ENCODE peak calls at places on chromosomes 5 and 9, in nine cellular contexts. One of them, this sample, is unnamed. For H3K36me3, the result is how much of the 10 kb centered on the place peaks cover.

GRCh38 chr9:97994695-97995094 is 11.6 kb downstream of the ANP32B start:
- DNase-seq in uterus: no peak
- DNase-seq in brain microvascular endothelial cell: no peak
- DNase-seq in mesendoderm: no peak
- DNase-seq in right atrium auricular region: no peak
- DNase-seq in IMR-90: no peak
- DNase-seq in small intestine: peak
- DNase-seq in left ventricle myocardium inferior: no peak
- DNase-seq in stomach: no peak
- DNase-seq in this sample: no peak

GRCh38 chr9:103798620-103799019 is 295.5 kb upstream of the SMC2 start:
- DNase-seq in stomach: no peak
- DNase-seq in IMR-90: no peak
- DNase-seq in mesendoderm: peak
- DNase-seq in uterus: no peak
- DNase-seq in left ventricle myocardium inferior: no peak
- DNase-seq in small intestine: peak
- DNase-seq in brain microvascular endothelial cell: peak
- DNase-seq in right atrium auricular region: no peak
- DNase-seq in this sample: no peak

GRCh38 chr9:28059192-28059591 is 485.9 kb upstream of the C9orf72 start:
- DNase-seq in mesendoderm: no peak
- DNase-seq in brain microvascular endothelial cell: no peak
- DNase-seq in small intestine: no peak
- DNase-seq in IMR-90: no peak
- DNase-seq in right atrium auricular region: no peak
- DNase-seq in left ventricle myocardium inferior: no peak
- DNase-seq in uterus: no peak
- DNase-seq in stomach: no peak
- DNase-seq in this sample: no peak

GRCh38 chr9:79644601-79645000 is 72.8 kb downstream of the TLE4 start:
- DNase-seq in IMR-90: no peak
- DNase-seq in uterus: no peak
- DNase-seq in mesendoderm: no peak
- DNase-seq in stomach: no peak
- DNase-seq in left ventricle myocardium inferior: no peak
- DNase-seq in brain microvascular endothelial cell: no peak
- DNase-seq in small intestine: no peak
- DNase-seq in right atrium auricular region: no peak
- DNase-seq in this sample: no peak

GRCh38 chr9:112487799-112488345 is 1.2 kb downstream of the KIAA1958 start:
- DNase-seq in small intestine: peak
- DNase-seq in left ventricle myocardium inferior: no peak
- DNase-seq in right atrium auricular region: no peak
- DNase-seq in mesendoderm: peak
- DNase-seq in stomach: no peak
- DNase-seq in brain microvascular endothelial cell: peak
- DNase-seq in IMR-90: no peak
- DNase-seq in uterus: no peak
- DNase-seq in this sample: no peak

GRCh38 chr5:140298183-140298601 is 4.7 kb downstream of the PFDN1 start:
- DNase-seq in left ventricle myocardium inferior: no peak
- DNase-seq in right atrium auricular region: no peak
- DNase-seq in mesendoderm: peak
- DNase-seq in uterus: no peak
- DNase-seq in brain microvascular endothelial cell: peak
- DNase-seq in stomach: no peak
- DNase-seq in IMR-90: peak
- DNase-seq in small intestine: no peak
- DNase-seq in this sample: no peak

GRCh38 chr5:5335115-5335514 is 87.4 kb upstream of the ICE1 start:
- DNase-seq in mesendoderm: no peak
- DNase-seq in small intestine: no peak
- DNase-seq in left ventricle myocardium inferior: no peak
- DNase-seq in IMR-90: no peak
- DNase-seq in stomach: no peak
- DNase-seq in right atrium auricular region: no peak
- DNase-seq in brain microvascular endothelial cell: peak
- DNase-seq in uterus: no peak
- DNase-seq in this sample: no peak

GRCh38 chr9:12817702-12818101 is 42.9 kb downstream of the LURAP1L start:
- DNase-seq in IMR-90: peak
- DNase-seq in small intestine: peak
- DNase-seq in left ventricle myocardium inferior: no peak
- DNase-seq in right atrium auricular region: no peak
- DNase-seq in brain microvascular endothelial cell: peak
- DNase-seq in stomach: peak
- DNase-seq in uterus: no peak
- DNase-seq in mesendoderm: no peak
- DNase-seq in this sample: no peak

GRCh38 chr5:168874713-168875380 is 295.7 kb upstream of the PANK3 start:
- DNase-seq in small intestine: no peak
- DNase-seq in IMR-90: peak
- DNase-seq in mesendoderm: peak
- DNase-seq in brain microvascular endothelial cell: peak
- DNase-seq in right atrium auricular region: no peak
- DNase-seq in left ventricle myocardium inferior: no peak
- DNase-seq in stomach: no peak
- DNase-seq in uterus: no peak
- DNase-seq in this sample: no peak

GRCh38 chr9:116564266-116564793 is 122.8 kb upstream of the TRIM32 start:
- DNase-seq in right atrium auricular region: no peak
- DNase-seq in left ventricle myocardium inferior: no peak
- DNase-seq in IMR-90: no peak
- DNase-seq in uterus: no peak
- DNase-seq in mesendoderm: no peak
- DNase-seq in small intestine: no peak
- DNase-seq in brain microvascular endothelial cell: no peak
- DNase-seq in stomach: no peak
- DNase-seq in this sample: no peak

GRCh38 chr5:88092358-88092757 is 176.3 kb downstream of the TMEM161B start:
- DNase-seq in IMR-90: no peak
- DNase-seq in uterus: no peak
- DNase-seq in small intestine: no peak
- DNase-seq in brain microvascular endothelial cell: no peak
- DNase-seq in right atrium auricular region: no peak
- DNase-seq in mesendoderm: peak
- DNase-seq in stomach: no peak
- DNase-seq in left ventricle myocardium inferior: no peak
- DNase-seq in this sample: no peak

GRCh38 chr9:69504058-69504457 is 168.1 kb downstream of the APBA1 start:
- DNase-seq in uterus: no peak
- DNase-seq in mesendoderm: no peak
- DNase-seq in left ventricle myocardium inferior: no peak
- DNase-seq in brain microvascular endothelial cell: no peak
- DNase-seq in stomach: no peak
- DNase-seq in IMR-90: no peak
- DNase-seq in right atrium auricular region: no peak
- DNase-seq in small intestine: no peak
- DNase-seq in this sample: no peak

GRCh38 chr5:42021923-42022322 is 96.8 kb downstream of the FBXO4 start:
- DNase-seq in small intestine: no peak
- DNase-seq in uterus: no peak
- DNase-seq in stomach: no peak
- DNase-seq in IMR-90: no peak
- DNase-seq in left ventricle myocardium inferior: no peak
- DNase-seq in right atrium auricular region: no peak
- DNase-seq in brain microvascular endothelial cell: no peak
- DNase-seq in mesendoderm: no peak
- DNase-seq in this sample: no peak

GRCh38 chr5:135364416-135365262 is 34.4 kb downstream of the MACROH2A1 start:
- DNase-seq in mesendoderm: no peak
- DNase-seq in IMR-90: no peak
- DNase-seq in stomach: no peak
- DNase-seq in brain microvascular endothelial cell: no peak
- DNase-seq in small intestine: no peak
- DNase-seq in left ventricle myocardium inferior: no peak
- DNase-seq in uterus: no peak
- DNase-seq in right atrium auricular region: no peak
- DNase-seq in this sample: no peak

GRCh38 chr5:135367554-135367953 is 31.5 kb downstream of the MACROH2A1 start:
- DNase-seq in brain microvascular endothelial cell: no peak
- DNase-seq in small intestine: no peak
- DNase-seq in mesendoderm: no peak
- DNase-seq in uterus: no peak
- DNase-seq in stomach: no peak
- DNase-seq in IMR-90: no peak
- DNase-seq in right atrium auricular region: no peak
- DNase-seq in left ventricle myocardium inferior: no peak
- DNase-seq in this sample: no peak

GRCh38 chr5:135369952-135370351 is 29.1 kb downstream of the MACROH2A1 start:
- DNase-seq in IMR-90: no peak
- DNase-seq in left ventricle myocardium inferior: no peak
- DNase-seq in small intestine: no peak
- DNase-seq in mesendoderm: no peak
- DNase-seq in uterus: no peak
- DNase-seq in right atrium auricular region: no peak
- DNase-seq in stomach: no peak
- DNase-seq in brain microvascular endothelial cell: no peak
- DNase-seq in this sample: no peak

GRCh38 chr5:135365281-135365680 is 33.8 kb downstream of the MACROH2A1 start:
- DNase-seq in small intestine: no peak
- DNase-seq in uterus: no peak
- DNase-seq in brain microvascular endothelial cell: no peak
- DNase-seq in left ventricle myocardium inferior: no peak
- DNase-seq in stomach: no peak
- DNase-seq in IMR-90: no peak
- DNase-seq in mesendoderm: no peak
- DNase-seq in right atrium auricular region: no peak
- DNase-seq in this sample: no peak

DNA sequence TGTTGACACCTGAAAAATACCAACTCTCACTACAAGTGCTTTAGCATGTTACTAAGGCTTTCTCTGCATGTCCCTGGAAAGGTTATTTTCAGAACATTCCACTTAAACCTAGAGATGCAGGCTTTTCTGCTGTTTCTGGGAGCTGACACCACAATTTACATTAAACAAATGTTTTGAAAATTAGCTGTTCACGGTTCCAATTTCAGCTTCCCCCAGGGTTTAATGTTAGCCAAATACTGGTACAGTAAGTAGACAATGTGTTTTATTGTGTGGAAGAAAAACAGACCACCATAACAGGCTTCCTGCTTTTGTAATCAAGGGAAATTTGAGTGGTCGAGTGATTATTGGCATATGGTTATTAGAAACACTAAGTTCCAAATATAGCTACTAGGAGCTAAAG is 32.0 kb downstream of the MACROH2A1 start:
- DNase-seq in mesendoderm: no peak
- DNase-seq in left ventricle myocardium inferior: no peak
- DNase-seq in stomach: no peak
- DNase-seq in right atrium auricular region: no peak
- DNase-seq in uterus: no peak
- DNase-seq in small intestine: no peak
- DNase-seq in IMR-90: peak
- DNase-seq in brain microvascular endothelial cell: no peak
- DNase-seq in this sample: no peak
- H3K36me3 ChIP-seq in mesendoderm: under half
- H3K36me3 ChIP-seq in left ventricle myocardium inferior: under half
- H3K36me3 ChIP-seq in stomach: half or more
- H3K36me3 ChIP-seq in right atrium auricular region: under half
- H3K36me3 ChIP-seq in uterus: under half
- H3K36me3 ChIP-seq in small intestine: under half
- H3K36me3 ChIP-seq in IMR-90: under half
- H3K36me3 ChIP-seq in brain microvascular endothelial cell: under half
- H3K36me3 ChIP-seq in this sample: under half

GRCh38 chr9:107325842-107326241 is 42.8 kb downstream of the RAD23B start:
- DNase-seq in IMR-90: no peak
- DNase-seq in brain microvascular endothelial cell: no peak
- DNase-seq in mesendoderm: no peak
- DNase-seq in left ventricle myocardium inferior: no peak
- DNase-seq in stomach: no peak
- DNase-seq in right atrium auricular region: no peak
- DNase-seq in small intestine: no peak
- DNase-seq in uterus: no peak
- DNase-seq in this sample: no peak
- H3K36me3 ChIP-seq in IMR-90: under half
- H3K36me3 ChIP-seq in brain microvascular endothelial cell: under half
- H3K36me3 ChIP-seq in mesendoderm: under half
- H3K36me3 ChIP-seq in left ventricle myocardium inferior: half or more
- H3K36me3 ChIP-seq in stomach: half or more
- H3K36me3 ChIP-seq in right atrium auricular region: half or more
- H3K36me3 ChIP-seq in small intestine: under half
- H3K36me3 ChIP-seq in uterus: under half
- H3K36me3 ChIP-seq in this sample: under half

DNA sequence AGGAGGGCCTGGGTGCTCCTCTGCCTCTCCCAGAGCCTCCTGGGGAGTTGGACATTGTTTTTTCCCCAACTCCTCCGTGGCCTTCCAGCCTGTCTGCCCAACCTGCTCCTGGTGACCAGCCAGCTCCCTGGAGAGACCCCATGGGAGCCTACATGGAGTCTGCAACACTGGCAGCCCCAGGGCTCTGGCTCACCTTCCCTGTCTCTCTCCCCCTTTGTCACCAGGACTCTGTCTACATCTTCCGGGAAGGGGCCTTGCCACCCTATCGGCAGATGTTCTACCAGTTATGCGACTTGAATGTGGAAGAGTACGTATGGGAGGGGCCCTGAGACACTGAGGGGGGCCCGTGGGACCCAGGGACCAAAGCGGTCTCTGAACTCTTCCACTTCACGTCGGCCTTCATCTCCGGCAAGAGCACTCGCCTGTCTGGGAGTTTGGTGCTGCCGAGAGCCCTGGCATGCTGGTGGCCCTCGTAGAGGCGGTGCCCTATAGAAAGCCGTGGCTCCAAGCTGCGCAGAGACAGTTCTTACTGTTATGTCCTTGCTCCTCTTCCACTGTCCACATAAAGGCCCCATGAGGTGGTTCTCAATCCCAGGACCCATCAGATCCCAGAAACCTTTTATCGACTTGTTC is 5.9 kb upstream of the CEL start:
- DNase-seq in mesendoderm: no peak
- DNase-seq in brain microvascular endothelial cell: no peak
- DNase-seq in uterus: no peak
- DNase-seq in small intestine: no peak
- DNase-seq in left ventricle myocardium inferior: no peak
- DNase-seq in IMR-90: no peak
- DNase-seq in stomach: no peak
- DNase-seq in right atrium auricular region: no peak
- DNase-seq in this sample: no peak
- H3K36me3 ChIP-seq in mesendoderm: under half
- H3K36me3 ChIP-seq in brain microvascular endothelial cell: under half
- H3K36me3 ChIP-seq in uterus: under half
- H3K36me3 ChIP-seq in small intestine: under half
- H3K36me3 ChIP-seq in left ventricle myocardium inferior: half or more
- H3K36me3 ChIP-seq in IMR-90: half or more
- H3K36me3 ChIP-seq in stomach: half or more
- H3K36me3 ChIP-seq in right atrium auricular region: half or more
- H3K36me3 ChIP-seq in this sample: under half

DNA sequence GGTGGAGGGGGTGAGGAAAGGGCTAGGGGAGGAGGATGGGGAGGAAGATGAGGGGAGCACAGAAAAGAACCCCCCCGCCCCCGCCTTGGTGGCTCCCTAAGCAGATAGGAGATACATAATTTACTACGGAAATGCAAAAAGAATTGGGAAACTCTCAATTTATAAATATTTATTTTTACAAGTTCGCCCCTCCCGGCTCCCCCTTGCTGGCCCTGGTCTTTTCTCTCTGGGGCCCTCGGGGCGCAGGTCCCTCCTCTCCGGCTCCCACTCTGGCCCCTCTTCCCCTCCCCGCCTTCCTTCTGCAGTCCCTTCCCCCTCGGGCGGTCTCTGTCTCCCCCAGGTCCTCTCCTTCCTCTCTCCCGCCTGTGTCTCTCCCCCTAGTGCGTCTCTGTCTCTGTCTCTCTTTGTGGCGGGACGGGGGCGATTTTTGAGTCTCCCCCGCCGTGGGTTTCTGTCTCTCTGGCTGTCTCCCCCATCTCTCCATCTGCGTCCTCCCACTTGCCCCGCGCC is 173.6 kb upstream of the IER5L start:
- DNase-seq in stomach: no peak
- DNase-seq in uterus: peak
- DNase-seq in right atrium auricular region: no peak
- DNase-seq in mesendoderm: peak
- DNase-seq in left ventricle myocardium inferior: no peak
- DNase-seq in IMR-90: no peak
- DNase-seq in brain microvascular endothelial cell: no peak
- DNase-seq in small intestine: no peak
- DNase-seq in this sample: no peak
- H3K36me3 ChIP-seq in stomach: under half
- H3K36me3 ChIP-seq in uterus: under half
- H3K36me3 ChIP-seq in right atrium auricular region: under half
- H3K36me3 ChIP-seq in mesendoderm: under half
- H3K36me3 ChIP-seq in left ventricle myocardium inferior: under half
- H3K36me3 ChIP-seq in IMR-90: under half
- H3K36me3 ChIP-seq in brain microvascular endothelial cell: under half
- H3K36me3 ChIP-seq in small intestine: under half
- H3K36me3 ChIP-seq in this sample: under half

This sample was measured in ovary.